ENCODE peak calls at places on chromosomes 3 and 15, in four cellular contexts. M is fibroblast of pulmonary artery, P is psoas muscle, E is IMR-90. A is an unnamed sample.

GRCh38 chr3:186806173-186807055 is at the start of gene RFC4:
- DNase-seq in M (peak; percentile 70), P (peak; percentile 91), E (peak; percentile 60), A (peak; percentile 60)

GRCh38 chr3:29186131-29186599 is 94.7 kb upstream of the RBMS3 start:
- DNase-seq in M (peak; percentile 88), P (no peak), E (peak; percentile 96), A (peak; percentile 96)

GRCh38 chr3:10519236-10519635 is 13.8 kb upstream of the ATP2B2 start:
- DNase-seq in M (no peak), P (no peak), E (no peak), A (no peak)

GRCh38 chr3:127320529-127321121 is 32.8 kb upstream of the PRR20G start:
- DNase-seq in M (peak; percentile 6), P (no peak), E (no peak), A (no peak)

GRCh38 chr15:99961011-99961441 is 227.8 kb upstream of the LYSMD4 start:
- DNase-seq in M (peak; percentile 55), P (no peak), E (no peak), A (peak; percentile 57)

GRCh38 chr3:134211797-134212196 is 38.9 kb downstream of the RYK start:
- DNase-seq in M (peak; percentile 78), P (no peak), E (peak; percentile 72), A (peak; percentile 88)

GRCh38 chr3:172040078-172040975 is 949 bp downstream of the FNDC3B start:
- DNase-seq in M (peak; percentile 92), P (peak; percentile 93), E (peak; percentile 86), A (peak; percentile 90)

GRCh38 chr3:107727102-107727501 is 204.3 kb downstream of the BBX start:
- DNase-seq in M (no peak), P (no peak), E (no peak), A (no peak)

GRCh38 chr3:104190681-104191080 is 1176.0 kb upstream of the ALCAM start:
- DNase-seq in M (no peak), P (no peak), E (no peak), A (peak; percentile 61)

GRCh38 chr15:60568883-60569495 is 90.0 kb upstream of the ICE2 start:
- DNase-seq in M (no peak), P (no peak), E (no peak), A (no peak)

GRCh38 chr3:123378409-123378915 is 70.4 kb downstream of the ADCY5 start:
- DNase-seq in M (no peak), P (no peak), E (no peak), A (no peak)

GRCh38 chr3:161462138-161462537 is 34.5 kb upstream of the OTOL1 start:
- DNase-seq in M (no peak), P (no peak), E (no peak), A (no peak)

GRCh38 chr15:40052604-40053003 is 13.6 kb upstream of the SRP14 start:
- DNase-seq in M (no peak), P (no peak), E (no peak), A (no peak)

GRCh38 chr3:127881586-127881985 is 33.4 kb upstream of the KBTBD12 start:
- DNase-seq in M (no peak), P (no peak), E (no peak), A (no peak)

GRCh38 chr15:100083572-100083971 is 258.2 kb downstream of the ADAMTS17 start:
- DNase-seq in M (no peak), P (peak; percentile 60), E (no peak), A (no peak)

GRCh38 chr3:141722076-141722475 is 16.0 kb upstream of the RNF7 start:
- DNase-seq in M (no peak), P (no peak), E (no peak), A (no peak)

GRCh38 chr3:134315286-134316106 is 58.8 kb downstream of the AMOTL2 start:
- DNase-seq in M (peak; percentile 84), P (peak; percentile 90), E (peak; percentile 82), A (peak; percentile 97)

GRCh38 chr3:169192643-169193042 is 470.9 kb downstream of the MECOM start:
- DNase-seq in M (no peak), P (no peak), E (no peak), A (no peak)

GRCh38 chr3:171334465-171334811 is 125.8 kb downstream of the TNIK start:
- DNase-seq in M (peak; percentile 38), P (peak; percentile 84), E (no peak), A (no peak)

GRCh38 chr3:52856666-52857065 is 21.8 kb upstream of the MUSTN1 start:
- DNase-seq in M (no peak), P (no peak), E (no peak), A (no peak)

GRCh38 chr3:11477286-11477935 is 166.3 kb downstream of the VGLL4 start:
- DNase-seq in M (peak; percentile 89), P (no peak), E (peak; percentile 96), A (peak; percentile 73)

GRCh38 chr15:98077186-98077585 is 116.7 kb downstream of the ARRDC4 start:
- DNase-seq in M (no peak), P (no peak), E (no peak), A (no peak)

GRCh38 chr3:162130582-162130981 is 634.0 kb downstream of the OTOL1 start:
- DNase-seq in M (no peak), P (no peak), E (no peak), A (no peak)

GRCh38 chr3:128226794-128227399 is 73.6 kb downstream of the EEFSEC start:
- DNase-seq in M (peak; percentile 42), P (peak; percentile 61), E (peak; percentile 7), A (peak; percentile 46)

GRCh38 chr3:163919154-163919553 is 1159.1 kb downstream of the SI start:
- DNase-seq in M (no peak), P (no peak), E (no peak), A (no peak)

GRCh38 chr15:33292718-33293307 is 18.0 kb upstream of the RYR3 start:
- DNase-seq in M (peak; percentile 69), P (no peak), E (peak; percentile 53), A (peak; percentile 79)

GRCh38 chr3:45224824-45225464 is 1.1 kb downstream of the TMEM158 start:
- DNase-seq in M (peak; percentile 77), P (peak; percentile 90), E (peak; percentile 78), A (peak; percentile 83)

GRCh38 chr3:56197259-56197965 is 270.9 kb downstream of the ERC2 start:
- DNase-seq in M (peak; percentile 58), P (no peak), E (no peak), A (peak; percentile 12)

GRCh38 chr15:73240864-73241499 is 127.8 kb downstream of the HCN4 start:
- DNase-seq in M (peak; percentile 78), P (peak; percentile 64), E (peak; percentile 67), A (peak; percentile 82)

GRCh38 chr3:62159693-62160092 is 213.7 kb downstream of the FEZF2 start:
- DNase-seq in M (peak; percentile 95), P (peak; percentile 89), E (peak; percentile 52), A (peak; percentile 73)
- H3K4me3 ChIP-seq in M (no peak overlapping the region), P (peak overlapping the region; percentile 45), E (no peak overlapping the region), A (no peak overlapping the region)

DNA sequence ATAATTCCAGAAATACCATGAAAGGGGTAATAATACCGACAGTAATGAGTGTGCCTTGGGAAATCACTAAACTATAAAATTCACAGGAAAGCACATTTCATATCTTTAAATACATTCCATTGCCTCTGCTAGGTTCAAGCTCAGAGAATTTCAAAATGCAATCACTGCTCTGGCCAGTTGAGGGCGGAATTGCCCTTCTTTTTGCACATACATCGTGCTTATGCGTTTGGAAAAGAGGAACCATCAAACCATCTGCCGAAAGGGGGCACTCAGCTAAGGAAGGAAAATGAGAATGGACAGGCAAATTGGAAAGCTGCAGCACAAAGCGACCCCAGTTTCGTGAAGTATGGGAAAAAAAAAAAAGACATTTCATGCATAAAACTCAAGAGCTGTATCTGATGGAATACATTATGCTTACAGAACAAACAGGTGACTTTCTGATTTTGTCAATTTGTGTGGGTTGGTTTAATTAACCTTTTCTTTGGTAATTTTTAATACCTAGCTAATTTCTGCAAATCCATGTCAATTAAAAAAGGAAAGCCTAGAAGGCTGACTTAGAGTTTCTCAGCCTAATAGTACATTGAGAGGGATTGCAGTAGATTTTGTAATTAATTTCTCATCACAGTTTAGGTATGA is 61.4 kb downstream of the TUSC7 start:
- DNase-seq in M (peak; percentile 85), P (peak; percentile 55), E (peak; percentile 80), A (peak; percentile 91)
- TF ChIP-seq CTCF in M (no peak), P (peak; percentile 64), E (peak; percentile 100), A (peak; percentile 100)

DNA sequence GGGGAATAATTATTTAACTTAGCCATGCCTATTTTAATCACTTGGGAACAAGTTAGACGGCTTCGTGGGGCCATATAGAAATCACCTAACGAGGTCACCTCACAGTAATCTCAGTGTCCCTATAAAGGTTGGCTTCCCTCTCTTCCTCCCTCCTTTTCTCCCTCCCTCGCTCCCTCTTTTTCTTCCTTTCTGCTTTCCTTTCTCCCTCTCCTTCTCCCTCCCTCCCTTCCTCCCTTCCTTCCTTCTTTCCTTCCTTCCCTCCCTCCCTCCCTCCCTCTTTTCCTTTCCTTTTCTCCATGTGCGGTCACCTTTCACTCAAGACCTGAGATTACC is 206.1 kb upstream of the DPH6 start:
- DNase-seq in M (no peak), P (no peak), E (no peak), A (no peak)
- H3K4me3 ChIP-seq in M (no peak overlapping the region), P (peak overlapping the region; percentile 10), E (no peak overlapping the region), A (no peak overlapping the region)

GRCh38 chr3:51684971-51685751 is 14.1 kb downstream of the TEX264 start:
- DNase-seq in M (no peak), P (no peak), E (no peak), A (no peak)
- TF ChIP-seq CTCF in M (no peak), P (no peak), E (no peak), A (no peak)

GRCh38 chr3:100992086-100993033 is 861 bp downstream of the ABI3BP start:
- DNase-seq in M (peak; percentile 61), P (no peak), E (peak; percentile 55), A (peak; percentile 81)
- H3K4me3 ChIP-seq in M (peak overlapping the region; percentile 51), P (peak overlapping the region; percentile 50), E (peak overlapping the region; percentile 55), A (peak overlapping the region; percentile 55)

DNA sequence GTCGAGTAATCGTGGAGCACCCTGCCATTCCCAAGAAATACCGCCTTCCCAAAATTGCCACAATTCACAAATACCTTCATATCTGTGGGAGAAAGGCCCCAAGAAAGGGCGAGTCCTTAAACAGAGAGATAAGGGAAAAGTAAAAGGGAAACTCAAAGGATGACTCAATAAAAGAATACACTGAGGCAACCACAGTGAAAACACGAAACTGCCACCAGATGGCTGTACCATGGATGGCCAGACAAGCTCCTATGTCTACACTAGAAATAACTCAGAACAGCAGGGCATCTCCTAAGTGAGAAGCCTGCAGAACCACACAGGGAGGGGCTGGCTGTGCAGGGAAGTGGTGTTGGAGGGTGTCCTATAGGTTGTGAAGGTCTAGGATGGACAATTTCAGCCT is 25.0 kb downstream of the SRGAP3 start:
- DNase-seq in M (peak; percentile 7), P (no peak), E (no peak), A (peak; percentile 9)
- TF ChIP-seq CTCF in M (no peak), P (no peak), E (no peak), A (no peak)

A was measured in choroid plexus epithelial cell.